ENCODE peak calls at places on chromosomes 11 and 22, in four cellular contexts. O is NCI-H2029, Y is AG08395, E is Right ventricle myocardium superior. V is an unnamed sample.

GRCh38 chr11:114001416-114001815 is 26.5 kb downstream of the HTR3A start:
- DNase-seq in O (no peak), Y (no peak), E (no peak), V (no peak)

GRCh38 chr11:119335655-119336543 is 1.6 kb downstream of the RNF26 start:
- DNase-seq in O (no peak), Y (no peak), E (no peak), V (no peak)

GRCh38 chr11:77705195-77705876 is 67.7 kb upstream of the CLNS1A start:
- DNase-seq in O (no peak), Y (no peak), E (no peak), V (peak)

GRCh38 chr11:12964650-12965049 is 44.5 kb upstream of the RASSF10 start:
- DNase-seq in O (no peak), Y (no peak), E (no peak), V (no peak)

GRCh38 chr22:29080061-29080975 is 7.5 kb downstream of the KREMEN1 start:
- DNase-seq in O (no peak), Y (no peak), E (no peak), V (no peak)

GRCh38 chr11:8906629-8907028 is 4.4 kb upstream of the AKIP1 start:
- DNase-seq in O (no peak), Y (peak), E (no peak), V (peak)

GRCh38 chr22:38748487-38749136 is 7.2 kb downstream of the SUN2 start:
- DNase-seq in O (no peak), Y (no peak), E (no peak), V (no peak)

GRCh38 chr22:34243023-34243422 is 322.7 kb upstream of the LARGE1 start:
- DNase-seq in O (no peak), Y (no peak), E (no peak), V (no peak)

GRCh38 chr11:104979839-104980238 is 11.5 kb upstream of the CASP4 start:
- DNase-seq in O (no peak), Y (no peak), E (no peak), V (no peak)

GRCh38 chr11:71305041-71305440 is 52.7 kb upstream of the SHANK2 start:
- DNase-seq in O (no peak), Y (no peak), E (no peak), V (no peak)

GRCh38 chr22:40855104-40855959 is 1.1 kb downstream of the ST13 start:
- DNase-seq in O (no peak), Y (no peak), E (no peak), V (no peak)